ENCODE peak calls at places on chromosomes 3 and 15, in eight cellular contexts. J is prostate gland, G is HCT116, R is ovary, A is sigmoid colon, U is uterus, C is Peyer's patch, W is body of pancreas. N is an unnamed sample.

GRCh38 chr3:42190701-42191442 is 75.1 kb downstream of the CCK start:
- DNase-seq in J (peak; percentile 82), G (peak; percentile 41), R (peak; percentile 71), A (peak; percentile 77), U (peak; percentile 35), C (no peak), W (peak; percentile 72), N (peak; percentile 50)

GRCh38 chr15:43165801-43166325 is 19.3 kb upstream of the CCNDBP1 start:
- DNase-seq in J (no peak), G (no peak), R (no peak), A (no peak), U (no peak), C (no peak), W (no peak), N (no peak)

GRCh38 chr15:55627730-55628368 is 39.7 kb upstream of the PYGO1 start:
- DNase-seq in J (no peak), G (peak; percentile 92), R (no peak), A (no peak), U (no peak), C (no peak), W (no peak), N (peak; percentile 85)

GRCh38 chr3:110814170-110815007 is 257.2 kb upstream of the NECTIN3 start:
- DNase-seq in J (no peak), G (peak; percentile 93), R (no peak), A (no peak), U (no peak), C (no peak), W (no peak), N (no peak)

GRCh38 chr3:182810574-182811268 is 17.4 kb downstream of the ATP11B start:
- DNase-seq in J (no peak), G (no peak), R (no peak), A (no peak), U (no peak), C (no peak), W (no peak), N (no peak)

GRCh38 chr3:15387735-15388134 is 39.6 kb downstream of the METTL6 start:
- DNase-seq in J (no peak), G (no peak), R (no peak), A (no peak), U (no peak), C (no peak), W (no peak), N (no peak)

GRCh38 chr3:29099296-29099695 is 181.6 kb upstream of the RBMS3 start:
- DNase-seq in J (no peak), G (no peak), R (no peak), A (peak; percentile 58), U (no peak), C (no peak), W (no peak), N (no peak)

GRCh38 chr15:58795825-58796224 is 24.7 kb downstream of the MINDY2 start:
- DNase-seq in J (no peak), G (no peak), R (no peak), A (no peak), U (no peak), C (no peak), W (no peak), N (no peak)

GRCh38 chr15:77052556-77052955 is 18.4 kb downstream of the TSPAN3 start:
- DNase-seq in J (no peak), G (no peak), R (no peak), A (no peak), U (no peak), C (no peak), W (no peak), N (no peak)

GRCh38 chr3:186931487-186932280 is 1.4 kb downstream of the ST6GAL1 start:
- DNase-seq in J (peak; percentile 81), G (no peak), R (no peak), A (no peak), U (peak; percentile 31), C (no peak), W (peak; percentile 66), N (peak; percentile 34)

GRCh38 chr3:150951923-150952322 is 20.6 kb downstream of the CLRN1 start:
- DNase-seq in J (no peak), G (no peak), R (no peak), A (no peak), U (no peak), C (no peak), W (no peak), N (no peak)

GRCh38 chr3:125967156-125967555 is 1.8 kb upstream of the ROPN1B start:
- DNase-seq in J (peak; percentile 58), G (no peak), R (no peak), A (no peak), U (no peak), C (no peak), W (no peak), N (no peak)

GRCh38 chr3:191353022-191353777 is 22.9 kb upstream of the UTS2B start:
- DNase-seq in J (no peak), G (no peak), R (no peak), A (no peak), U (no peak), C (no peak), W (no peak), N (no peak)

GRCh38 chr3:171055336-171056178 is 29.0 kb upstream of the SLC2A2 start:
- DNase-seq in J (no peak), G (peak; percentile 13), R (no peak), A (no peak), U (no peak), C (no peak), W (no peak), N (no peak)

GRCh38 chr15:100341662-100342560 is at the start of gene ADAMTS17:
- DNase-seq in J (peak; percentile 97), G (peak; percentile 94), R (peak; percentile 97), A (peak; percentile 98), U (peak; percentile 97), C (peak; percentile 95), W (peak; percentile 97), N (peak; percentile 96)
- TF ChIP-seq POLR2A in J (peak; percentile 93), G (peak; percentile 41), R (peak; percentile 84), A (peak; percentile 73), U (peak; percentile 94), C (peak; percentile 39), W (peak; percentile 97), N (peak; percentile 94)

GRCh38 chr3:14364580-14365292 is 37.7 kb upstream of the SLC6A6 start:
- DNase-seq in J (no peak), G (no peak), R (no peak), A (no peak), U (no peak), C (no peak), W (no peak), N (no peak)
- H3K27me3 ChIP-seq in J (no peaks in the 10 kb centered on the region), G (no peaks in the 10 kb centered on the region), R (no peaks in the 10 kb centered on the region), A (no peaks in the 10 kb centered on the region), U (no peaks in the 10 kb centered on the region), C (no peaks in the 10 kb centered on the region), W (no peaks in the 10 kb centered on the region), N (no peaks in the 10 kb centered on the region)

DNA sequence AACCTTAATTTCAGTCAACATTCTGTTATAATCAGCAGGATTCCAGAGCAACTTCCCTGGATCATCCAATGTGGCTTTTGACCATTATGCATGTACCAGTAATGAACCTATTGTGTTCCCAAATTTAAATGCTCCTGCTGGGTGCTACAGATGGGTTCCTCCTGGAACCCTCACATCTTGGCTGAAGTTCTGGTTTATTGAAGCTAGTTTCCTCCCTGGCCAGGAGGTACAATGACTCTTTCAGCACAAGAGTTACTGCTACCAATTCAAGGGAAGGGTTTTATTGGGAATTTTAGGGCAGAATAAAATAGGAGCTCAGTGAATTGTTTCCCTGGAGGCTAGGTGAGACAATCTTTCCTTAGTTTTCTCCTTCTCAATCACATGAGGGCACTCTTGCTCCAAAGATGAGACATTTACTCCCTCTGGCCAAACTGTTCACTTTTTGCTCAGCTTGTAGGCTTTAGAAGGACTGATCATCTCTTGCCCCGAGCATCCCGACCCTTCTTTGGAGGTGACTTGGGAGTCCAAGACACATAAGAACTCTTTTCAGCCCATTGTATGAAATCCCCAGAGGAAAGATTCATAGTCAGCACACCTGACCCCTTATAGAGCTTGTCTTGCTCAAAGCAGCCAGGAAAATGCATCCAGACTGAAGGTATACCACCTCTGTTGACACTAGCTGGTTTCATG is 8.8 kb upstream of the NPHP3 start:
- DNase-seq in J (no peak), G (no peak), R (no peak), A (no peak), U (no peak), C (no peak), W (no peak), N (no peak)
- TF ChIP-seq CTCF in J (no peak), G (peak; percentile 47), R (no peak), A (no peak), U (peak; percentile 50), C (no peak), W (no peak), N (peak; percentile 25)

DNA sequence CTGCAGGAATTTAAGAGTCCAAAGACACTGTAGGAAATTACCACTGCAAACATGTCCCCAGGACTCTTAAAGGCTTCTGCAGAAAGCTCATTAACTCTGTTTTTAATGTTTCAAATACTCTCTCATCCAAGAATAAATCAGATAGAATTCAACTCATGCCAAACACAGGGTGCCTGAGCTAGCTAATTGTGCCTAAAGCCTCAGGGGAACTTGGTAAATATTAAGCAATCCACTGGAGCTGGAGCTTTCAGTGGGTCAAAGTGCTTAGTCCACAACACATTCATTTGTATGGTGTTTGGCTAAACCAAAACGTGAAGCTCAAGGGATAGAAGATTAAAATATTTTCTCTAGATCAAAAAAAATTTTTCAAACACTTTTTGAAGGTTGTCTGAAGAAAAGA is 131.4 kb downstream of the THRB start:
- DNase-seq in J (peak; percentile 49), G (no peak), R (no peak), A (no peak), U (no peak), C (no peak), W (peak; percentile 54), N (no peak)
- TF ChIP-seq POLR2A in J (no peak), G (no peak), R (no peak), A (no peak), U (no peak), C (no peak), W (no peak), N (no peak)

DNA sequence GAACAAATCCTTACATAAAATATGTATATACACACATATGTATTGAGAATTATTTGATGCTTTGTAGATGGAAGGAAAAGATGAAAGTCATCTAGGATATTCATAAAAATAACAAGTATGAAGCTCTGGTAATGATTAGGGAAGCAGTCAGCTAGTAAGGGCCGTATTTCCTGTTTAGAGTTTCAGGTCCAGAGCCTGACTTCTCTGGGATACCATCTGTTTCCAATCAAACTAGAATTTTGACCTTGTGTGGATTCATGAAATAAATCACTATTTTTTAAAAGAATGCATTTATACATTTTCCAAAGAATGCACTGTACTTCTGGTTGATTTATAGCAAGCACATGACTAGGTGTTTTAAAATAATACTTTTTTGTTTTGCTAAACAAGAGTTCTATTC is 156.1 kb upstream of the CGNL1 start:
- DNase-seq in J (no peak), G (no peak), R (no peak), A (no peak), U (no peak), C (no peak), W (no peak), N (no peak)
- H3K27me3 ChIP-seq in J (no peaks in the 10 kb centered on the region), G (no peaks in the 10 kb centered on the region), R (no peaks in the 10 kb centered on the region), A (no peaks in the 10 kb centered on the region), U (no peaks in the 10 kb centered on the region), C (no peaks in the 10 kb centered on the region), W (no peaks in the 10 kb centered on the region), N (no peaks in the 10 kb centered on the region)

DNA sequence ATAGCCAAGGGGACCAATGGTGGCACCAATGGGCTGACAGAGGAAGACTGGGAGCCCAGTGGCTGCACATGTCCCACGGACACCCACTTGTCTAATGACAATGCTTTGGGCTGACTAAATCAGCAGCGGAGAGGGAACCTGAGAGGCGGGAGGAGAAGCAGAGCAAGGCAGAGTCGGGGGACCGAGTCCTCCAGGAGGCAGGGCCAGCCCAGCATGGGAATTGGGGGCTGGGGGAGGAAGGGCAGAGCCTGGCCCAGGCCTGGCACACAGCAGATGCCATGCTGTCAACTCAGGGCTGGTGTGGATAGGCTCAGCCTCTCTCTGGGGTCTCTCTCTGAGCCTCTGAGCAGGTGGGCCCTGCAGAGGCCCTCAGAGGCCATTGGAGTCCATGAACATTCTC is 78.4 kb upstream of the KLF13 start:
- DNase-seq in J (no peak), G (no peak), R (no peak), A (peak; percentile 30), U (no peak), C (peak; percentile 22), W (no peak), N (no peak)
- TF ChIP-seq CTCF in J (no peak), G (no peak), R (no peak), A (no peak), U (no peak), C (no peak), W (no peak), N (no peak)